ENCODE peak calls at places on chromosomes 6 and 20, in five cellular contexts. A, F, K, E and W are unnamed samples.

GRCh38 chr6:107330190-107330589 is 129.2 kb downstream of the PDSS2 start:
- DNase-seq in A (no peak), F (no peak), K (no peak), E (no peak), W (peak)

GRCh38 chr20:37531856-37532255 is 4.2 kb upstream of the BLCAP start:
- DNase-seq in A (no peak), F (no peak), K (no peak), E (no peak), W (no peak)

GRCh38 chr6:33315753-33316602 is 1.6 kb downstream of the ZBTB22 start:
- DNase-seq in A (peak), F (no peak), K (no peak), E (no peak), W (no peak)

GRCh38 chr6:121006024-121006423 is 328.3 kb downstream of the TBC1D32 start:
- DNase-seq in A (no peak), F (no peak), K (no peak), E (no peak), W (no peak)

GRCh38 chr20:59565768-59566461 is 38.4 kb upstream of the PHACTR3 start:
- DNase-seq in A (no peak), F (no peak), K (no peak), E (no peak), W (no peak)

GRCh38 chr6:2931055-2931454 is 27.9 kb upstream of the SERPINB9 start:
- DNase-seq in A (no peak), F (no peak), K (no peak), E (no peak), W (no peak)

GRCh38 chr6:50249493-50249892 is 199.8 kb upstream of the DEFB112 start:
- DNase-seq in A (no peak), F (no peak), K (no peak), E (no peak), W (no peak)

GRCh38 chr20:53074811-53075314 is 102.7 kb downstream of the TSHZ2 start:
- DNase-seq in A (no peak), F (no peak), K (no peak), E (no peak), W (no peak)

GRCh38 chr20:51562334-51563140 is 20.0 kb upstream of the NFATC2 start:
- DNase-seq in A (peak), F (peak), K (peak), E (peak), W (peak)

GRCh38 chr6:17729223-17730077 is 22.7 kb upstream of the NUP153 start:
- DNase-seq in A (no peak), F (no peak), K (no peak), E (no peak), W (no peak)

GRCh38 chr6:67884442-67884841 is 750.6 kb upstream of the ADGRB3 start:
- DNase-seq in A (no peak), F (no peak), K (no peak), E (no peak), W (no peak)

GRCh38 chr6:67886036-67886707 is 748.9 kb upstream of the ADGRB3 start:
- DNase-seq in A (no peak), F (no peak), K (no peak), E (no peak), W (no peak)

GRCh38 chr6:67883500-67884366 is 751.3 kb upstream of the ADGRB3 start:
- DNase-seq in A (no peak), F (no peak), K (no peak), E (no peak), W (no peak)

GRCh38 chr6:67886840-67887292 is 748.2 kb upstream of the ADGRB3 start:
- DNase-seq in A (no peak), F (no peak), K (no peak), E (no peak), W (no peak)

DNA sequence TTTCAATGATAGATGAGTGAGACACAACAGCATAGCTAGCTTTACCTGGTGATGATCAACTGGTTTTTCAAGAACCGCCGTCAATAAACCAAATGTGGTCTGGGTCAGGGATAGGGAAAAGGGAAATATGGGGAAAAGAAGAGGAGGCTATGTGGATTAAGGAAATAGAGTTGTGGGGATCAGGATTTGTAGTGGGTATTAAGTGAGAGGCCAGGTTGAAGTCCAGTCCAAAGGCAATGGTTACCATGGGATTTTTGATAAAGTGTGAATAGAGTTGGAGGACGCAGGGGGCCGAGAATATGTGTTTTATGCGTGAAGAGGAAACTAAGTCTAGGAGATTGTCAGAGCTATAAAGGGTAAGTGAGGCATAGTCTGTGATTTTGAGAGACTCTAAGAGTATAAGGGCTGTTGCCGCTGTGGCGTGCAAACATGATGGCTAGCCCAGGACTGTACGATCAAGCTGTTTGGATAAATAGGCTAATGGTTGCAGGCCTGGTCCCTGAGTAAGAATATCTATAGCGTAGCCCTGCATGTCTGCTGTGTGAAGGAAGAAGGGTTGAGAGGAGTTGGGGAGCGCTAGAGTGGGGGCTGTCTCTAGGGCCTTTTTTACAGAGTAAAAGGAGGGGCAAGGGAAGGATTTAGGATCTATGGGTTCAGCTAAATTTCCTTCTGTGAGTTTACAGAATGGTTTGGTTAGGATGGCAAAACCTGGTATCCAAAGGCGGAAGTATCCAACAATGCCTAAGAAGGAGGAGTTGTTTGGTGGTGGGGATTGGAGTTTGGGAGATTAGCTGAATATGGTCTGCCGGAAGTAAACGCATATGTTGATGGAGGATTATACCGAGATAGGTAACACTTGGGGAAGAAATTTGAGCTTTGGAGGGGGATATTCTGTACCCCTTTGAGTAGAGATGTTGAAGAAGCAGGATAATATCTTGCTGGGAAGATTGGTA is 749.7 kb upstream of the ADGRB3 start:
- DNase-seq in A (no peak), F (no peak), K (no peak), E (no peak), W (no peak)
- TF ChIP-seq POLR2A in A (no peak), F (no peak), K (no peak), E (no peak), W (no peak)

DNA sequence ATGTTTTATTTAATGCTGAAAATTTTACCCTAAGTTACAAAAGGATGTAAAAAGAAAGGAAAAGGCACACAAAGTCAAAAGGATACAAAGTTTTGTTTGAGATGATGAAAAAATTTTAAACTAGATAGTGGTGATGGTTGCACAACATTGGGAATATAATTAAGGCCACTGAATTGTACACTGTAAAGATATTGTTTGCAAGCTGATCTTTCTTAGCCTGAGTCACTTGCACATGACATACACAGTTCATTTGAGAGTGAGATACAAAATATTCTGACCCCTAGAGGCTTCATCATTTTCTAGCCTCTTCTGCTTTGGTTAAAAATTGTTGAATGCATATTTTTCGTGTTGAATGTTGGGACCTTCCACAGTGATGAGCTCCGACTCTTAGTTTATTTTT is 462.6 kb downstream of the HDGFL1 start:
- DNase-seq in A (no peak), F (no peak), K (no peak), E (no peak), W (no peak)
- TF ChIP-seq CTCF in A (no peak), F (no peak), K (no peak), E (no peak), W (no peak)

GRCh38 chr20:57783956-57784837 is 74.4 kb upstream of the PMEPA1 start:
- DNase-seq in A (no peak), F (no peak), K (no peak), E (no peak), W (no peak)

GRCh38 chr20:57786304-57786942 is 76.6 kb upstream of the PMEPA1 start:
- DNase-seq in A (no peak), F (no peak), K (no peak), E (no peak), W (peak)

GRCh38 chr20:57785061-57785460 is 75.2 kb upstream of the PMEPA1 start:
- DNase-seq in A (no peak), F (no peak), K (no peak), E (no peak), W (no peak)

GRCh38 chr20:57787151-57787968 is 77.5 kb upstream of the PMEPA1 start:
- DNase-seq in A (no peak), F (no peak), K (no peak), E (no peak), W (peak)

GRCh38 chr20:57785720-57786119 is 75.9 kb upstream of the PMEPA1 start:
- DNase-seq in A (no peak), F (no peak), K (no peak), E (no peak), W (peak)
- TF ChIP-seq POLR2A in A (no peak), F (no peak), K (no peak), E (no peak), W (no peak)

GRCh38 chr6:149043476-149044130 is 273.9 kb upstream of the TAB2 start:
- DNase-seq in A (no peak), F (no peak), K (no peak), E (no peak), W (no peak)
- TF ChIP-seq CTCF in A (no peak), F (no peak), K (no peak), E (no peak), W (no peak)

DNA sequence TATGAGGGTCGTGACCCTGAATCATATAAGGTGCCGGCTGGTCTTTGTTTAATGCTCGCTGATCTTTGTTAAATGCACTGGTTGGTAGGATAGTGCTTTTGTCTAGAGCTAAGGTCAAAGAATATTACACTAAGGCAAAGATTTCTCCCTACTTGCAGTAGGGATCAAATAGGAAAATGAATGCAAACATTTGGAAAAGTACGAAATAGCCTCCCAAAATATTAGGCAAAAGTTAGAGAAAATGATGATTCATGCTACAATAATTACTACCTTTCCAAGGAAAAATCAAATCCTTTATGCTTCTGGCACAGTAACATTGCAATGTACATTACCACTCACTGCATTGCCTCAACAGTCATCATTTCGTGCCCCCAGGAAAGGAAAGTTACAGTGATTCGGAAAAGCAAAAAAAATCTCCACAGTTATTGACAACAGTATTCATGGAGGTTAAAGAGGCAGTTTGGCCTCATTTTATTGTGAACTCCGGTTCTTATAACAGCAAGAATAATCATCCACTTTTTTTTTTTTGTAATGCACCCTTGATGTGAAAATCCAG is 61.6 kb upstream of the ZMYND8 start:
- DNase-seq in A (no peak), F (no peak), K (no peak), E (no peak), W (no peak)
- TF ChIP-seq POLR2A in A (no peak), F (no peak), K (no peak), E (no peak), W (no peak)

DNA sequence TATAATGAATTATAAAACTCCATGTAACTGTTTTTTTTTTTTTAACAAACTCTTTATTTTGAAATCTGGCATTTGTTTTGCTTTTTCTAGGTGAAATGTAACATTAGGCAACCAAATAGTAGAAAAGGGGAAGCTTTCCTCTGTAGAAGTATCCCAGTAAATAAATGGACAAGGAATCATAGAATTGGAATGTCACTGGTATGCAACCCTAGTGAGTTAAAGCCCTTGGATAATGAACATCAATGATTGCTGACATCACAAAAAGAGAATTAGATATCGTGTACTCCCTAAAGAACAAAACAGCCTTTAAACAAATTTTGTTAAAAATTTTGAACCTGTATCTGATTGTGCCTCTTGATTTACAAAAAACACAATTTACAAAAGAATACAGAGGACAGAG is 93.9 kb upstream of the OGFRL1 start:
- DNase-seq in A (no peak), F (no peak), K (no peak), E (no peak), W (no peak)
- TF ChIP-seq CTCF in A (no peak), F (no peak), K (no peak), E (no peak), W (no peak)

DNA sequence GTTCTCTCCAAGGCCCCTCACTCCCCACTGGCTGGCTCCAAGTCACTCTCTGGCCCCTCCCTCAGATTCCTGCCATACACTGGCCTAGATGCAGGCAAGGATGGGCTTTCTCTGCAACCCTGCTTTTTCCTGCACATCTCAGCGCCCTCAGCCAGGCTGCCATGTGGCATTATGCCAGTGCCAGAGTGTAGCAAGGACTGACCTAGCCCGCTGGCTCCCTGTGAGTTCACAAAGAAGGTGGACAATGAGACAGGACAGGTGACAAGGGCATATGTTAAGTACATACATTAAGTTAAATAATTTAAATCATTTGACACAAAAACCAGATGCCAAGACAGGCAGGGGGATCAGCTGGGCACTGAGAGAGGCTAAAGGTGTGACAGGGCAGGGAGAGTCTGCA is 394.6 kb downstream of the ZFAND3 start:
- DNase-seq in A (peak), F (no peak), K (no peak), E (no peak), W (no peak)
- TF ChIP-seq POLR2A in A (no peak), F (no peak), K (no peak), E (no peak), W (no peak)

GRCh38 chr6:157896931-157897330 is 73.9 kb downstream of the SNX9 start:
- DNase-seq in A (no peak), F (no peak), K (no peak), E (no peak), W (no peak)

GRCh38 chr6:157898640-157899039 is 75.6 kb downstream of the SNX9 start:
- DNase-seq in A (no peak), F (no peak), K (no peak), E (no peak), W (no peak)

GRCh38 chr6:157893238-157893637 is 70.2 kb downstream of the SNX9 start:
- DNase-seq in A (no peak), F (no peak), K (no peak), E (no peak), W (no peak)

GRCh38 chr6:157895585-157895984 is 72.5 kb downstream of the SNX9 start:
- DNase-seq in A (no peak), F (no peak), K (no peak), E (no peak), W (no peak)

DNA sequence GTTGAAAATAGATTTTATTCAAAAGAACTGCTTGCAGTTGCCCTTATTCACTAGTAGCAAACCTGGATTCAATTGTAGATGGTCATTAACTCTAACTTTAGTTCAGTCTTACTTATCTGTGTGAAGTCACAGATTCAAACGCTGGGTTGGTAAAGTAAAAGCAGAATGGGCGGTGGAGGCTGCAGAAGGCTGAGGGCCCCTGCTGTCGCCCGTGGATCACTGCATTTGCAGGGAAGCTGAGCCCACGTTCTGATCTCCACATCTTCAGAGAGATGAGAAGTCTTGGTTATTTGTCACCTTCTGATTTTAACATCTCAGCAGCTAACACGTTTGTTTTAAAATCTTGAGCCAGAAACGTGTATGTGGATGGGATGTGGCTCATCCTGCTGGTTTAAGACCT is 75.1 kb downstream of the SNX9 start:
- DNase-seq in A (no peak), F (no peak), K (no peak), E (no peak), W (no peak)
- TF ChIP-seq CTCF in A (no peak), F (no peak), K (no peak), E (peak), W (no peak)